ENCODE peak calls at places on chromosome 13, in ten cellular contexts. N is heart right ventricle, P is fibroblast of mammary gland, I is PC-9, L is uterus, Q is cardiac fibroblast, V is fibroblast of lung, K is choroid plexus epithelial cell, D is stomach, E is A549. T is an unnamed sample.

GRCh38 chr13:105232403-105232802 is 1303.1 kb downstream of the EFNB2 start:
- DNase-seq in N (no peak), P (no peak), I (no peak), L (no peak), Q (no peak), V (no peak), K (no peak), D (no peak), E (no peak), T (no peak)

GRCh38 chr13:79085021-79085420 is 321.0 kb downstream of the RBM26 start:
- DNase-seq in N (no peak), P (no peak), I (no peak), L (no peak), Q (no peak), V (no peak), K (no peak), D (no peak), E (no peak), T (no peak)

GRCh38 chr13:72072223-72072622 is 205.2 kb upstream of the DACH1 start:
- DNase-seq in N (no peak), P (no peak), I (no peak), L (no peak), Q (no peak), V (no peak), K (no peak), D (no peak), E (no peak), T (no peak)

GRCh38 chr13:28492527-28493367 is 2.2 kb downstream of the FLT1 start:
- DNase-seq in N (no peak), P (no peak), I (no peak), L (no peak), Q (no peak), V (no peak), K (no peak), D (no peak), E (no peak), T (peak)

GRCh38 chr13:38348890-38349289 is 761 bp upstream of the UFM1 start:
- DNase-seq in N (no peak), P (peak), I (peak), L (no peak), Q (peak), V (no peak), K (peak), D (no peak), E (no peak), T (peak)

GRCh38 chr13:80783926-80784325 is 443.0 kb upstream of the SPRY2 start:
- DNase-seq in N (peak), P (peak), I (no peak), L (no peak), Q (peak), V (peak), K (peak), D (no peak), E (no peak), T (no peak)

GRCh38 chr13:79637086-79637763 is 156.3 kb downstream of the NDFIP2 start:
- DNase-seq in N (peak), P (no peak), I (no peak), L (peak), Q (peak), V (peak), K (peak), D (peak), E (no peak), T (peak)

GRCh38 chr13:103961129-103961528 is 894.9 kb upstream of the SLC10A2 start:
- DNase-seq in N (no peak), P (no peak), I (no peak), L (no peak), Q (no peak), V (no peak), K (peak), D (no peak), E (no peak), T (no peak)

GRCh38 chr13:25167775-25168174 is 4.3 kb downstream of the AMER2 start:
- DNase-seq in N (no peak), P (no peak), I (no peak), L (no peak), Q (no peak), V (no peak), K (no peak), D (no peak), E (no peak), T (no peak)

GRCh38 chr13:81987159-81987558 is 1646.2 kb upstream of the SPRY2 start:
- DNase-seq in N (no peak), P (no peak), I (no peak), L (no peak), Q (no peak), V (no peak), K (no peak), D (no peak), E (no peak), T (peak)

GRCh38 chr13:20370815-20371421 is 138.8 kb upstream of the GJB6 start:
- DNase-seq in N (no peak), P (no peak), I (peak), L (no peak), Q (no peak), V (no peak), K (no peak), D (no peak), E (no peak), T (no peak)

GRCh38 chr13:38990693-38991092 is at the start of gene STOML3:
- DNase-seq in N (no peak), P (no peak), I (no peak), L (no peak), Q (peak), V (no peak), K (peak), D (no peak), E (no peak), T (no peak)

GRCh38 chr13:87122551-87122950 is 548.6 kb upstream of the SLITRK5 start:
- DNase-seq in N (no peak), P (peak), I (no peak), L (no peak), Q (no peak), V (no peak), K (peak), D (no peak), E (no peak), T (no peak)

GRCh38 chr13:30338331-30338851 is 31.0 kb upstream of the KATNAL1 start:
- DNase-seq in N (no peak), P (peak), I (peak), L (no peak), Q (no peak), V (peak), K (no peak), D (no peak), E (no peak), T (no peak)

GRCh38 chr13:105343134-105343806 is 1192.2 kb downstream of the EFNB2 start:
- DNase-seq in N (no peak), P (no peak), I (no peak), L (no peak), Q (peak), V (peak), K (peak), D (no peak), E (no peak), T (peak)

GRCh38 chr13:21322304-21322965 is 136.7 kb downstream of the ZDHHC20 start:
- DNase-seq in N (no peak), P (no peak), I (no peak), L (no peak), Q (no peak), V (no peak), K (no peak), D (no peak), E (no peak), T (no peak)

GRCh38 chr13:65378943-65379519 is 1851.1 kb downstream of the PCDH9 start:
- DNase-seq in N (no peak), P (peak), I (no peak), L (no peak), Q (peak), V (peak), K (peak), D (no peak), E (peak), T (peak)

GRCh38 chr13:69545500-69546025 is 562.1 kb upstream of the ATXN8OS start:
- DNase-seq in N (no peak), P (no peak), I (no peak), L (no peak), Q (no peak), V (no peak), K (no peak), D (no peak), E (no peak), T (no peak)

GRCh38 chr13:85417807-85418206 is 381.4 kb downstream of the SLITRK6 start:
- DNase-seq in N (no peak), P (no peak), I (peak), L (no peak), Q (no peak), V (no peak), K (no peak), D (no peak), E (no peak), T (no peak)

GRCh38 chr13:28566891-28567290 is 72.0 kb upstream of the FLT1 start:
- DNase-seq in N (no peak), P (no peak), I (no peak), L (no peak), Q (no peak), V (no peak), K (no peak), D (no peak), E (no peak), T (no peak)

GRCh38 chr13:20526664-20527063 is 1.0 kb upstream of the CRYL1 start:
- DNase-seq in N (no peak), P (peak), I (no peak), L (no peak), Q (peak), V (peak), K (peak), D (no peak), E (no peak), T (peak)

GRCh38 chr13:84400711-84401110 is 518.4 kb upstream of the SLITRK1 start:
- DNase-seq in N (no peak), P (peak), I (no peak), L (no peak), Q (peak), V (peak), K (peak), D (no peak), E (no peak), T (peak)

GRCh38 chr13:97142452-97142851 is 79.7 kb upstream of the MBNL2 start:
- DNase-seq in N (peak), P (peak), I (peak), L (no peak), Q (peak), V (no peak), K (peak), D (no peak), E (peak), T (no peak)

GRCh38 chr13:113001251-113002140 is 32.5 kb downstream of the MCF2L start:
- DNase-seq in N (no peak), P (no peak), I (peak), L (no peak), Q (peak), V (peak), K (peak), D (peak), E (no peak), T (peak)
- H3K4me3 ChIP-seq in N (no peak), P (no peak), I (peak), L (no peak), Q (no peak), V (no peak), K (no peak), D (peak), E (no peak), T (no peak)

DNA sequence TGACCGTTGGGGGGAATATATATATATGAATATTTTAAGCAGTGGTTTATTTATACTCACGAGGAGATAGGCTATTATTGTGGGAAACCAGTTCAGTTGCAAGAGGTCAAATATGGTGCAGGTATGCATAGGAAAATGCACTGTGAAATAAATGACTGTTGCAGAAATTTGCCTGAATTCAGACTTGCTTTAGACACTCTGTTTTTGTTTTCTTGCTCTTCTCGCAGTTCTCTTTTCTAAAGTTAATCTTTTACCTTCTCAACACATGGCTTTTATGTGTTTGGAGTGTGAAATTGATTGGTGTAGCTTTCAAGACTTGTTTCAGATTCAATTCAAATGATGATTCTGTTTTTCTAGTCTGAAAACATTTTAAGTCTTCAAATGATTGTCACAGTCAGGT is 109.7 kb downstream of the LRCH1 start:
- DNase-seq in N (no peak), P (no peak), I (no peak), L (no peak), Q (no peak), V (no peak), K (no peak), D (no peak), E (no peak), T (no peak)
- H3K4me3 ChIP-seq in N (no peak), P (no peak), I (no peak), L (no peak), Q (no peak), V (no peak), K (no peak), D (no peak), E (no peak), T (no peak)

GRCh38 chr13:23067129-23067528 is 113.7 kb upstream of the SGCG start:
- DNase-seq in N (no peak), P (no peak), I (no peak), L (no peak), Q (no peak), V (no peak), K (no peak), D (no peak), E (no peak), T (no peak)

GRCh38 chr13:23074054-23074805 is 106.5 kb upstream of the SGCG start:
- DNase-seq in N (no peak), P (no peak), I (no peak), L (peak), Q (no peak), V (peak), K (no peak), D (no peak), E (no peak), T (peak)

GRCh38 chr13:23069571-23069970 is 111.2 kb upstream of the SGCG start:
- DNase-seq in N (no peak), P (peak), I (no peak), L (no peak), Q (peak), V (peak), K (peak), D (no peak), E (no peak), T (peak)
- H3K4me3 ChIP-seq in N (no peak), P (no peak), I (no peak), L (no peak), Q (no peak), V (no peak), K (no peak), D (no peak), E (no peak), T (peak)

DNA sequence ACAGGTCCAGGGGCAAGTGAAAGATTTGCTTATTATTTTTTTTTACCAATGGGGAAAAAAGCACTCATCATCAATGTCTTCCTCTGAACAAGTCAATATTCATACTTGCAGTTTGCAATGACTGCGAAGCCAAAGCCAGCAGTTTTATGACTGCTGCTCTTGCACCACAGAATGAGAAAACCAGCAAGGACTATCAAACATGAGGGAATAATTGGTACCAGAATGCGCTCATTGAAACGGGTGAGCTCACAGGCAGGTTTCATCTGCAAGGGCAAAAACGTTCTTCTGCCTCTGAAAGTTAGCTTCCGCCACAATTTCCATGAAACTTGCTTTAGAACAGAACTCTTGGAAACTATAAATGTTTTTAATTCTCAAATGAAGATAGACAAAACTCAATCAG is 5.5 kb downstream of the DLEU7 start:
- DNase-seq in N (no peak), P (no peak), I (no peak), L (no peak), Q (no peak), V (no peak), K (no peak), D (no peak), E (no peak), T (no peak)
- H3K4me3 ChIP-seq in N (no peak), P (no peak), I (no peak), L (no peak), Q (no peak), V (no peak), K (no peak), D (no peak), E (no peak), T (no peak)

GRCh38 chr13:113724016-113724758 is 34.8 kb upstream of the TMEM255B start:
- DNase-seq in N (no peak), P (no peak), I (no peak), L (no peak), Q (no peak), V (no peak), K (no peak), D (no peak), E (no peak), T (no peak)
- H3K4me3 ChIP-seq in N (no peak), P (no peak), I (peak), L (peak), Q (no peak), V (peak), K (no peak), D (peak), E (peak), T (peak)

GRCh38 chr13:44362394-44363040 is 11.1 kb upstream of the SERP2 start:
- DNase-seq in N (no peak), P (peak), I (no peak), L (no peak), Q (no peak), V (peak), K (no peak), D (no peak), E (no peak), T (no peak)
- H3K4me3 ChIP-seq in N (no peak), P (no peak), I (no peak), L (no peak), Q (no peak), V (no peak), K (no peak), D (no peak), E (no peak), T (no peak)

GRCh38 chr13:61162636-61163035 is 253.0 kb downstream of the PCDH20 start:
- DNase-seq in N (no peak), P (no peak), I (no peak), L (no peak), Q (no peak), V (no peak), K (no peak), D (no peak), E (no peak), T (no peak)
- H3K4me3 ChIP-seq in N (no peak), P (no peak), I (no peak), L (no peak), Q (no peak), V (no peak), K (no peak), D (no peak), E (no peak), T (no peak)

DNA sequence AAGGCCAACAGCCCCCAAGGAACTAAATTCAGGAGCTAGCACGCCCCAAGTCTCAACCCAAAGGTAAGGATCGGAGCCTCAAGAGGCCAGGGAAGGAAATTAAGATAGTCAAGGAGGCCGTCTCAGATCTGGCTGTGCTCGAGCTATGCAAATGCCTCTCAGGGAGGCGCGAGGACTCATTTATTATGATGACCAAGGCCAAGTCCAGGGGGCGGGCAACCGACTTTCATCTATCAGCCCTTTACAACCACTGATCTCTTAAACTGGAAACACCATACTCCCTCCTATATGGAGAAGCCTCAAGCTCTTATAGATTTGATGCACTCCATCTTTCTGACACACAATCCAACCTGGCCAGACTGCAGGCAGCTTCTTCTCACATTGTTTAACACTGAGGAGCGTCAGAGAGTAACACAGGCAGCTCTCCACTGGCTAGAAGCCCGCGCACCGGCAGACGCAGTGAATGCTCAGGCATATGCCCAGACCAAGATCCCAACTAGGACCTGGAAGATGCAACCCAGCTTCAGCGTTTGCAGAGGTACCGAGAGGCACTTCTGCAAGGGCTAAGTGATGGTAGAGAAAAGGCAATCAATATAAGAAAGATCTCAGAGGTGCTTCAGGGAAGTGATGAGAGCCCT is 9.6 kb upstream of the SLC15A1 start:
- DNase-seq in N (no peak), P (no peak), I (no peak), L (no peak), Q (no peak), V (no peak), K (no peak), D (no peak), E (no peak), T (no peak)
- H3K4me3 ChIP-seq in N (no peak), P (peak), I (peak), L (peak), Q (peak), V (peak), K (peak), D (peak), E (no peak), T (peak)

GRCh38 chr13:95403349-95404140 is 102.3 kb upstream of the ABCC4 start:
- DNase-seq in N (peak), P (no peak), I (no peak), L (no peak), Q (no peak), V (no peak), K (peak), D (no peak), E (no peak), T (no peak)
- H3K4me3 ChIP-seq in N (no peak), P (peak), I (no peak), L (peak), Q (peak), V (peak), K (peak), D (peak), E (no peak), T (peak)